ENCODE peak calls at places on chromosomes 1 and 21, in five cellular contexts. U is SK-N-SH; A is GM23338; X is activated CD4-positive, CD25-positive, alpha-beta regulatory T cell; Z is breast epithelium. M is an unnamed sample.
A peak's percentile ranks its signal among the peaks of the same experiment; 100 is the strongest.

GRCh38 chr1:38858833-38859560 is 575 bp downstream of the RRAGC start:
- DNase-seq in U (peak; percentile 62), A (no peak), X (peak; percentile 43), Z (peak; percentile 58), M (peak; percentile 71)

GRCh38 chr21:45592208-45592619 is 50.0 kb upstream of the SLC19A1 start:
- DNase-seq in U (no peak), A (no peak), X (peak; percentile 39), Z (peak; percentile 34), M (peak; percentile 40)

GRCh38 chr1:61368876-61369275 is 286.5 kb downstream of the NFIA start:
- DNase-seq in U (no peak), A (no peak), X (no peak), Z (no peak), M (no peak)

GRCh38 chr1:19439464-19440171 is 45.7 kb downstream of the CAPZB start:
- DNase-seq in U (peak; percentile 82), A (peak; percentile 71), X (no peak), Z (no peak), M (peak; percentile 32)

GRCh38 chr1:65066766-65067490 is 81.1 kb upstream of the AK4 start:
- DNase-seq in U (peak; percentile 87), A (peak; percentile 90), X (peak; percentile 45), Z (peak; percentile 95), M (peak; percentile 82)

GRCh38 chr1:191142748-191143147 is 665.1 kb upstream of the BRINP3 start:
- DNase-seq in U (no peak), A (no peak), X (no peak), Z (no peak), M (no peak)

GRCh38 chr1:8284167-8284566 is 33.7 kb upstream of the SLC45A1 start:
- DNase-seq in U (no peak), A (no peak), X (no peak), Z (no peak), M (no peak)

GRCh38 chr21:34091032-34091431 is 17.7 kb downstream of the MRPS6 start:
- DNase-seq in U (no peak), A (no peak), X (no peak), Z (no peak), M (no peak)

GRCh38 chr1:16026723-16027484 is 5.1 kb downstream of the CLCNKA start:
- DNase-seq in U (peak; percentile 73), A (peak; percentile 96), X (no peak), Z (peak; percentile 56), M (no peak)

GRCh38 chr1:222631611-222632208 is 13.8 kb downstream of the MIA3 start:
- DNase-seq in U (no peak), A (no peak), X (no peak), Z (no peak), M (no peak)

GRCh38 chr1:221718391-221719277 is 23.3 kb downstream of the DUSP10 start:
- DNase-seq in U (no peak), A (peak; percentile 3), X (no peak), Z (no peak), M (no peak)

GRCh38 chr1:17795836-17796645 is 40.9 kb downstream of the ACTL8 start:
- DNase-seq in U (no peak), A (no peak), X (no peak), Z (no peak), M (no peak)

GRCh38 chr1:46535063-46535462 is 16.4 kb downstream of the KNCN start:
- DNase-seq in U (peak; percentile 63), A (peak; percentile 52), X (no peak), Z (no peak), M (no peak)

GRCh38 chr21:36606292-36606982 is 92.5 kb upstream of the SIM2 start:
- DNase-seq in U (no peak), A (peak; percentile 35), X (no peak), Z (no peak), M (no peak)

M was measured in memory B cell.